ENCODE peak calls at places on chromosomes 2 and 18, in seven cellular contexts. U is sigmoid colon, B is HepG2, D is kidney epithelial cell, F is esophagus squamous epithelium, A is spleen, H is heart left ventricle. S is an unnamed sample.

GRCh38 chr2:134549104-134549503 is 169.7 kb downstream of the TMEM163 start:
- DNase-seq in D (no peak), F (no peak), B (no peak), A (no peak), U (no peak), H (no peak), S (no peak)

GRCh38 chr2:189521686-189522434 is 58.7 kb downstream of the SLC40A1 start:
- DNase-seq in A (no peak), U (no peak), B (peak), H (no peak), F (no peak), D (no peak), S (no peak)

GRCh38 chr2:240421396-240421795 is 14.1 kb upstream of the GPC1 start:
- DNase-seq in B (no peak), U (peak), F (no peak), H (peak), A (no peak), D (no peak), S (no peak)

GRCh38 chr2:151786493-151786892 is 41.7 kb downstream of the ARL5A start:
- DNase-seq in B (no peak), A (no peak), U (no peak), H (no peak), F (no peak), D (no peak), S (no peak)

GRCh38 chr2:86700705-86701104 is 19.4 kb upstream of the RMND5A start:
- DNase-seq in D (no peak), B (no peak), U (no peak), H (no peak), A (no peak), F (no peak), S (peak)

GRCh38 chr2:173027181-173028128 is 48.2 kb upstream of the MAP3K20 start:
- DNase-seq in B (peak), H (peak), D (peak), A (no peak), F (peak), U (peak), S (no peak)

GRCh38 chr2:30232027-30232800 is 880 bp downstream of the LBH start:
- DNase-seq in H (peak), F (no peak), D (no peak), A (peak), B (no peak), U (peak), S (no peak)

GRCh38 chr2:102065675-102066252 is 74.0 kb downstream of the IL1R2 start:
- DNase-seq in U (peak), D (peak), F (no peak), A (peak), H (no peak), B (peak), S (no peak)

GRCh38 chr2:136248242-136248641 is 130.3 kb upstream of the CXCR4 start:
- DNase-seq in A (no peak), H (no peak), B (no peak), U (no peak), F (no peak), D (no peak), S (no peak)

GRCh38 chr2:68417931-68418330 is 49.2 kb downstream of the FBXO48 start:
- DNase-seq in H (no peak), D (no peak), B (no peak), U (no peak), A (no peak), F (no peak), S (no peak)

GRCh38 chr2:112799291-112799975 is 15.1 kb upstream of the IL1A start:
- DNase-seq in A (no peak), U (no peak), H (no peak), D (no peak), B (no peak), F (no peak), S (no peak)

GRCh38 chr2:39114771-39115170 is 6.1 kb downstream of the SOS1 start:
- DNase-seq in A (no peak), H (no peak), U (no peak), F (no peak), D (no peak), B (no peak), S (no peak)

GRCh38 chr18:64167408-64167807 is 18.5 kb upstream of the LINC00305 start:
- DNase-seq in F (no peak), H (no peak), B (no peak), A (no peak), D (no peak), U (no peak), S (no peak)

GRCh38 chr2:110157153-110157793 is 41.7 kb upstream of the MALL start:
- DNase-seq in H (peak), B (peak), U (no peak), D (peak), A (no peak), F (no peak), S (peak)

GRCh38 chr2:159788218-159788617 is 9.8 kb downstream of the CD302 start:
- DNase-seq in H (no peak), B (no peak), F (no peak), D (no peak), A (no peak), U (no peak), S (no peak)

GRCh38 chr2:176164184-176164802 is 7.2 kb downstream of the HOXD3 start:
- DNase-seq in D (no peak), H (no peak), A (no peak), U (no peak), B (no peak), F (no peak), S (no peak)
- H3K4me3 ChIP-seq in D (peak), H (no peak), A (no peak), U (no peak), B (no peak), F (no peak), S (no peak)

GRCh38 chr2:147331790-147332419 is 512.9 kb upstream of the ACVR2A start:
- DNase-seq in F (no peak), A (no peak), D (peak), U (no peak), H (no peak), B (peak), S (no peak)
- TF ChIP-seq CTCF in F (peak), A (no peak), D (peak), U (no peak), H (peak), B (peak), S (peak)

DNA sequence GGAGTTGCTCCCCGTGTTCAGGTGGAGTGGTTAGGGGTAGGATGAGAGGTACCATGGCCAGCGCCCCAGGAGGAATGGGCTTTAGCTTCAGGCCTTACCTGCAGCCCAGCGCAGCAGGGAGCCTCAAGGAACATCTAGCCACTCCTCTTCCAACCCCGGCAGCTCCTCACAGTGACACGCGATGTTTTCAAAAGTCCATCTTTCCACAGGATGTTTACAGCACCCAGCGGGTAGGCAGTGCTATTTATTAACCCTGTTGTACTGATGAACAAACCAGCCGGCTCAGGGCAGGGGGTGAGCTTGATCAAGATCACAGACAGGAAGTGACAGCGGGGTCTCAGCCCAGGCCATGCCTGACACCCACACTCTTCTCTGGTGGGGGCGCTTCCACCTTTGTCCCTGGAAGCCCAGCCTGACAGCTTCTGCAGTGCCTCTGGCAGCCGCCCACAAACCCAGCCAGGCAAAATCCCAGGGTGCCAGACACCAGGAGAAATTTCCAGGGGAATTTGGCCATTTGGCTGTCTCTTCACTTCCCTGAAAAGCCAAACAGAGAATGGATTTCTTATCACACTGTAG is 18.4 kb upstream of the PRLH start:
- DNase-seq in F (no peak), B (peak), D (no peak), U (no peak), H (no peak), A (peak), S (no peak)
- H3K4me3 ChIP-seq in F (no peak), B (peak), D (no peak), U (no peak), H (no peak), A (no peak), S (no peak)

DNA sequence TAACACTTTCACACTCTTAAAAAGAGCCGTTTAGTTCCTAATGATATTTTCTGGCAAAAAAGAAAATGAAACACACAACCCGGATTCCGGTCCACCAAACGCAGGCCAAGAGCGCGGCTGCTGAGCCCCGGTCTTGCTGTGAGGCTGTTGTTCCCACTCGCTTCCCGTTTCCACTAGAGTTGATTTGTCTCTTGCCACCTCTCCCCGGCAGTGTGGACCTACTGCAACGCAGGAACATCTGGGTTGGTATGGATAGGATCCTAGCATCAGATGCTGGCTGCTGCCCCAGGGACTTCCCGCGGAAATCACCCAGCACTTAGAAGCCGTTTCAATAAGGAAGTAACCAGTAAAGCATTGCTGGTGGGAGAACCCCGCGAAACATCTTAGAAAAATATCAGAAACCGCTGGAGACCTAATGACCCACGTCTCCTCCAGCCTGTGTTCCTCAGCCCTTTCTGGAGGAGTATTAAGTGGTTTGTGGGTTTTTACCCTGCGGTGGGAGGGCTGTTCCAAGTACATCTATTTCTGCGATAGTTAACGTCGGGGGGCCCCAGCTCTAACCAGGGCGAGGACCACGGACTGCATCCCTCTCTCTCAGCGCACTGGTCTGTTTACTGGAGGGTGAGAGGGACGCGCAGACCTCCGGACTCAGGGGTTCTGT is 928 bp downstream of the DOCK10 start:
- DNase-seq in B (no peak), H (peak), U (no peak), D (peak), A (peak), F (no peak), S (no peak)
- TF ChIP-seq CTCF in B (no peak), H (no peak), U (no peak), D (no peak), A (no peak), F (no peak), S (no peak)

DNA sequence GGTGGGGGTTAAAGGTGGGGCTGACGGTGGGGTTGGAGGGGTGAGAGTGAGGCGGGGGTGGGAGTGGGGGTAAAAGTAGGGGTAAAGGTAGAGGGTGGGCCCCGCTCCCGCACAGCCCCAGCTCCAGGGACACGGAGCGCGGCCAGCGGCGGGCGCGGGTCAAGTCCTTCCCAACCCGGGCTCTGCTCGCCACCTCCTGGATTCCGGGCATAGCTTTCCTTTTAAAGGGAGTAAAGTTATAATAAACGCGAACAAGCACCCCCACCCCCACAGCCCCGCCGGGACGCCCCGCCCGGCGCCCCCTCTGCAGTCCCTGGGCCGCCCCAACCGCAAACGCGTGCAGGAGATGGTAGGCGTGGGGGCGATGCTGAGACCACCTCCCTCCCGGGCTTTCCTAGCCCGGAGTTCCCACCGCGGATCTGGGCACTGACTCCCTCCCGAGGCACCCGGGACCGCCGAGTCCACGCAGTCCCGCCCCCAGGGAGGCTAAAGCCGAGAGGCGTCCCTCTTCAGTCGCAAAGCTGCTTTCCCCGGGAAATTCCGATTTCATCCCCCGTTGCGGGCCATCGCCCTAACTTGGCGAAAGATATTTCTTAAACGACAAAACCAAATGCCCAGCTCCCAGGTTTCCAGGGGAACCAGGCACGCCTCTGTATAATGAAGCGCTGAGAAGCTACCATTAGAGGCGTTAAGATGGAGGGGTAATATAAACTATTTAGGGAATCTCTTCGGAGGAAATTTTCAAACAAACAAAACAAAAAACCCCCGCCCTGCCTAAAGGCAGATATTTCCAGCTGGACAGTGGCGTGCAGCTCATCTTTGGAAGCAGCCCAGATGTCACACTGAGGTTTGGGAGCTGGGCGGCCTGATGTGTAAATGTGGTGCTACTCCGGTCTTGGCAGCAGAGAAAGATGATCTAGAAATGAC is at the start of gene LIMS2:
- DNase-seq in D (no peak), H (peak), A (peak), U (peak), F (no peak), B (no peak), S (peak)
- H3K4me3 ChIP-seq in D (peak), H (peak), A (peak), U (peak), F (peak), B (peak), S (peak)

GRCh38 chr2:85283641-85284040 is 44.1 kb downstream of the TGOLN2 start:
- DNase-seq in F (no peak), A (no peak), D (no peak), H (no peak), U (no peak), B (no peak), S (no peak)
- TF ChIP-seq CTCF in F (no peak), A (no peak), D (no peak), H (no peak), U (no peak), B (no peak), S (no peak)

GRCh38 chr2:118223487-118224136 is 135.3 kb downstream of the INSIG2 start:
- DNase-seq in U (no peak), H (no peak), D (no peak), F (no peak), B (no peak), A (no peak), S (no peak)
- H3K4me3 ChIP-seq in U (peak), H (peak), D (peak), F (peak), B (no peak), A (peak), S (peak)

DNA sequence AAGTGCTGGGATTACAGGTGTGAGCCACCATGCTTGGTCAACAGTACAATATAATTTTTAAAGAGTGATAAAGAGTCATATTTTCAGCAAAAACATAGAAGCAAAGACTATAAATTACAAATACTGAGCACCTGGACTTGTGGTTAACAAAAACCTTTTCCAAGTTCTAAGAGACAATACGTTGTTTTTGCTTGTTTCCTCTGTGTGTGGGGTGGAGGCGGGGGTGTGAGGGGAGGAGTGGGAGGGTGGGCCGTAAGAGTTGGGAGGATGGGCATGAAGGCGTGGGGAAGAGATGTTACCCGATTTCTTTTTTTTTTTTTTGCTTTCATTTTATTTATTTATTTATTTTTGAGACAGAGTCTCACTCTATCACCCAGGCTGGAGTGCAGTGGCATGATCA is 78.0 kb upstream of the WIPF1 start:
- DNase-seq in F (no peak), U (no peak), H (no peak), A (no peak), B (no peak), D (no peak), S (no peak)
- TF ChIP-seq CTCF in F (no peak), U (no peak), H (no peak), A (no peak), B (no peak), D (no peak), S (no peak)

GRCh38 chr18:28510210-28510609 is 333.3 kb upstream of the CDH2 start:
- DNase-seq in A (no peak), U (no peak), B (no peak), D (no peak), F (no peak), H (no peak), S (no peak)

GRCh38 chr18:28514699-28515098 is 337.8 kb upstream of the CDH2 start:
- DNase-seq in U (no peak), H (no peak), F (no peak), D (no peak), B (no peak), A (no peak), S (no peak)

GRCh38 chr18:28512357-28512756 is 335.4 kb upstream of the CDH2 start:
- DNase-seq in D (no peak), U (no peak), F (no peak), H (no peak), B (no peak), A (no peak), S (no peak)

GRCh38 chr18:28511421-28511821 is 334.5 kb upstream of the CDH2 start:
- DNase-seq in H (no peak), D (no peak), B (no peak), F (no peak), U (no peak), A (no peak), S (no peak)
- H3K4me3 ChIP-seq in H (no peak), D (no peak), B (no peak), F (no peak), U (no peak), A (no peak), S (no peak)

GRCh38 chr2:199467462-199467822 is 9.7 kb upstream of the SATB2 start:
- DNase-seq in U (no peak), B (no peak), F (no peak), D (no peak), H (no peak), A (no peak), S (no peak)

GRCh38 chr2:199470361-199470671 is 12.6 kb upstream of the SATB2 start:
- DNase-seq in H (no peak), U (no peak), D (no peak), B (no peak), F (no peak), A (no peak), S (no peak)

GRCh38 chr2:199466704-199467461 is 9.1 kb upstream of the SATB2 start:
- DNase-seq in H (no peak), B (no peak), A (no peak), F (no peak), D (no peak), U (no peak), S (no peak)

GRCh38 chr2:199469514-199470360 is 12.0 kb upstream of the SATB2 start:
- DNase-seq in U (no peak), D (no peak), F (no peak), H (no peak), A (no peak), B (no peak), S (no peak)

GRCh38 chr2:199468561-199469513 is 11.1 kb upstream of the SATB2 start:
- DNase-seq in D (no peak), H (no peak), F (no peak), U (peak), A (no peak), B (no peak), S (no peak)
- TF ChIP-seq CTCF in D (peak), H (no peak), F (no peak), U (no peak), A (no peak), B (peak), S (no peak)